ENCODE peak calls at places on chromosomes 16 and 17, in four cellular contexts. H is CD4-positive, alpha-beta memory T cell; J is Peyer's patch; F is breast epithelium. Q is an unnamed sample.

GRCh38 chr16:73124097-73124652 is 76.2 kb upstream of the ZFHX3 start:
- DNase-seq in J (no peak), F (no peak), H (no peak), Q (peak; percentile 20)

GRCh38 chr16:79628501-79628975 is 28.0 kb upstream of the MAF start:
- DNase-seq in H (peak; percentile 62), J (no peak), F (no peak), Q (no peak)

GRCh38 chr16:2981177-2981898 is 1.1 kb upstream of the PKMYT1 start:
- DNase-seq in F (no peak), J (no peak), H (no peak), Q (no peak)

GRCh38 chr16:82895843-82896242 is 269.1 kb downstream of the CDH13 start:
- DNase-seq in F (no peak), H (no peak), J (no peak), Q (no peak)

GRCh38 chr17:17128476-17129075 is 77.6 kb downstream of the PLD6 start:
- DNase-seq in H (no peak), F (no peak), J (no peak), Q (no peak)

GRCh38 chr16:83963277-83964119 is 4.5 kb upstream of the NECAB2 start:
- DNase-seq in J (no peak), H (no peak), F (no peak), Q (no peak)

GRCh38 chr16:11232852-11233726 is 22.9 kb downstream of the SOCS1 start:
- DNase-seq in H (peak; percentile 87), F (peak; percentile 48), J (peak; percentile 91), Q (no peak)

GRCh38 chr16:30660424-30661251 is 2.4 kb downstream of the FBRS start:
- DNase-seq in H (peak; percentile 95), J (peak; percentile 61), F (no peak), Q (peak; percentile 50)

GRCh38 chr17:63540581-63540980 is 9.7 kb upstream of the DCAF7 start:
- DNase-seq in J (no peak), H (no peak), F (no peak), Q (no peak)

GRCh38 chr16:49734330-49734729 is 121.6 kb downstream of the ZNF423 start:
- DNase-seq in J (no peak), H (no peak), F (no peak), Q (no peak)

GRCh38 chr17:22717211-22717610 is 1024.9 kb downstream of the KCNJ18 start:
- DNase-seq in J (no peak), F (no peak), H (no peak), Q (no peak)

GRCh38 chr16:66913081-66913480 is 5.6 kb downstream of the CDH16 start:
- DNase-seq in J (no peak), H (no peak), F (no peak), Q (no peak)

GRCh38 chr16:27984121-27984520 is 79.4 kb downstream of the GSG1L start:
- DNase-seq in F (no peak), H (no peak), J (no peak), Q (no peak)

GRCh38 chr17:57466042-57466471 is 209.7 kb downstream of the MSI2 start:
- DNase-seq in J (no peak), F (no peak), H (no peak), Q (no peak)

GRCh38 chr17:16915752-16916556 is 56.0 kb downstream of the TNFRSF13B start:
- DNase-seq in J (peak; percentile 72), H (no peak), F (no peak), Q (peak; percentile 79)

GRCh38 chr16:53456625-53457024 is 22.4 kb downstream of the RBL2 start:
- DNase-seq in H (peak; percentile 80), J (peak; percentile 25), F (no peak), Q (no peak)

GRCh38 chr16:48628359-48628985 is 18.5 kb upstream of the N4BP1 start:
- DNase-seq in J (no peak), F (no peak), H (no peak), Q (no peak)

GRCh38 chr16:56748826-56749225 is 18.9 kb downstream of the NUP93 start:
- DNase-seq in F (no peak), J (no peak), H (no peak), Q (no peak)

GRCh38 chr16:49547448-49547847 is 173.8 kb downstream of the C16orf78 start:
- DNase-seq in F (no peak), J (no peak), H (no peak), Q (no peak)

GRCh38 chr16:57485091-57485915 is 990 bp downstream of the DOK4 start:
- DNase-seq in J (no peak), H (no peak), F (no peak), Q (peak; percentile 63)

GRCh38 chr17:28247671-28248556 is 71.1 kb upstream of the TMEM97 start:
- DNase-seq in H (no peak), F (no peak), J (no peak), Q (no peak)

GRCh38 chr17:20206591-20206990 is 197.4 kb downstream of the SPECC1 start:
- DNase-seq in H (no peak), J (no peak), F (no peak), Q (peak; percentile 83)
- H3K27ac ChIP-seq in H (no peak overlapping the region), J (no peak overlapping the region), F (no peak overlapping the region), Q (no peak overlapping the region)

DNA sequence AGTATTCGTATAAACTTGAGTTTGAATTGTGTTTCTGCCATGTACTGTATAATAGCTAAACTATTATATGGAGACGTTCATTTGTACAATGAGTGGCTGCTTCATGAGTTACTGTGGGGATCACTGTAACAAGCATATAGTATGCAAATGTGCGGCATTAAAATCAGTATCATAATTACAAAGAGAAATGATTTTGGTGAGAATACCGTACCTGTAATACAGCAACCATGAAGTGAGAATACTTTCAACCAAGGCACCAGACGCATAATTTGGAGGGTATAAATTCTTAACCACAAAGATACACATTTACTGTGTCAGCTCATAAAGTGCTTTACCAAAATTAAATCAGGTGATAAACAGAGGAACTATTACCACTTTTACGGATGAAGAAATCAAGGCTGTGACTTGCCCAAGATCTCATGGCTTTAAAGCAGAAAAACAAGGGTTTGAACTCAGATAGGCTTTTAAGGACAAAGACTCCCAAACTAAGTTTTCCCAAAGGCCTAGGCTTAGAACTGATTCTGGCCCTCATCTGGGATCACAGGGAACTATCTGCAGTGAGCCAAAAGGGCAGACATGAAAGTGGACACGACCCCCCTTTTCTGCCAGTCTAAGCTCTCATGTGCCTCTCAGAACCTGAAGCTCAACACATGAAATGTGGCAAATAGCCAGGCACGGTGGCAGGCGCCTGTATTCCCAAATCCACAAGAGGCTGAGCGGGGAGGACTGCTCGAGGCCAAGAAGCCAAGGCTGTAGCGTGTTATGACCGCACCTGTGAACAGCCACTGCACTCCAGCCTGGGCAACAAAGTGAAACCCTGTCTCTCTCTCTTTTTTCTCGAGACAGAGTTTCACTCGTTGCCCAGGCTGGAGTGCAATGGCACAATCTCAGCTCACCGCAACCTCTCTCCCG is 6.4 kb downstream of the RPS15A start:
- DNase-seq in F (no peak), J (no peak), H (no peak), Q (no peak)
- H3K27ac ChIP-seq in F (no peak overlapping the region), J (no peak overlapping the region), H (no peak overlapping the region), Q (no peak overlapping the region)

DNA sequence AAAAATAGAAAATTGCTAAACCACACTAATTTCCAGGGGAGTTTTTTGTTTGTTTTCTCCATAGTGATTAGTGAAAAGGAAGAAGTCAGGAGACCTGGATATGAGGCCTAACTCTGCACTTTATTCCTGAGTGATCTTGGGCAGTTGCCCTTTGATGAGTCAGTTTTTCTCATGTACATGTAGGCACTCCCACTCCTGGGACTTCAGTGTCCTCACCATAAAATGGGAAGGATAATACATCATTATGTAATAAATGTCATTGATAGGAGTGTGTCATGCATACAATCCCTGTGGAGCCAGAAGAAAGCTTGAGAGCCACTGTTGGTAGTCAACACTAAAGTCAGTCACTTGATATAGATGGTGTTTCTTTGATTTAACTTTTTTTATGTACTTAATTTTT is 32.5 kb downstream of the WIPF2 start:
- DNase-seq in H (no peak), F (no peak), J (no peak), Q (peak; percentile 96)
- H3K27ac ChIP-seq in H (no peak overlapping the region), F (peak overlapping the region; percentile 13), J (peak overlapping the region; percentile 37), Q (peak overlapping the region; percentile 81)

DNA sequence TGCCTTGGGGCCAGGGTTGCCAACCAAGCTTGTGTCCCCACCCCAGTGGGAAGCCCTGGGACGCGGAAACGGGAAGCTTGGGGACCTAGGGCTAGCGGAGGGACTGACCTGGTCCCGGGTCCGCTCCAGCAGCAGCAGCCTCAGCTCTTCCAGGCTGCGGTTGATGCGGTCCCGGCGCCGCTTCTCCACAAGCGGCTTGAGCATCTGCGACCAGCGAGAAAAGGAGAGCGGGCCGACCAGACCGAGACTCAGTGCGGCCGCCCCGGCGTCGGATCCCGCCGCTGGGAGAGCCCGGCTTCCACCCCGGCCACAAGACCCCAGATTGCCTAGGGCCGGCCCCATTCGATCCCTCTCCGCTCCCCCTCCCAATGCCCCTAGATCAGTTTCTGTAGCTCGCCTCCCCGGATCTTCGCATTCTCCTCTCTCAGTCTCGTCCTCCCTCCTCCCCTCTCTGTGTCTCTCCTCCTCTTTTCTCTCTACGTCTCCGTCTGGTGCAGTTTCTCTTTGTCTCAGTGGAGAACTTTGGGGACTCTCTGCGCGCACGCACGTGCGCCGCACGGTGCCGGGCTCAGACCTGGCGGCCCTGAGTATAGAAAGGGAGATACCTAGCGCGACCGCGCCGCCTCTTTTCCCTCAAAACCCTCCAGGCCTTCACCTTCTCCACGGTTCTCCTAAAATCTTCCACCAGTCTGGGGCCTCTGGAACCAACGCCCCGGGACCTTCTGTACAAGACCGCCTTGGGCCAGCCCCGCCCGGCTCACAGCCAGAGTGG is 797 bp downstream of the HES7 start:
- DNase-seq in H (peak; percentile 55), F (no peak), J (no peak), Q (peak; percentile 70)
- H3K27ac ChIP-seq in H (no peak overlapping the region), F (no peak overlapping the region), J (no peak overlapping the region), Q (no peak overlapping the region)

GRCh38 chr17:40518401-40519088 is 17.1 kb upstream of the TNS4 start:
- DNase-seq in J (no peak), H (no peak), F (no peak), Q (peak; percentile 52)

GRCh38 chr17:40516581-40517285 is 15.3 kb upstream of the TNS4 start:
- DNase-seq in F (no peak), H (peak; percentile 87), J (peak; percentile 73), Q (peak; percentile 67)

GRCh38 chr17:40515491-40516041 is 14.1 kb upstream of the TNS4 start:
- DNase-seq in H (peak; percentile 76), F (no peak), J (peak; percentile 20), Q (no peak)

GRCh38 chr17:40517981-40518380 is 16.6 kb upstream of the TNS4 start:
- DNase-seq in H (no peak), F (no peak), J (no peak), Q (no peak)

DNA sequence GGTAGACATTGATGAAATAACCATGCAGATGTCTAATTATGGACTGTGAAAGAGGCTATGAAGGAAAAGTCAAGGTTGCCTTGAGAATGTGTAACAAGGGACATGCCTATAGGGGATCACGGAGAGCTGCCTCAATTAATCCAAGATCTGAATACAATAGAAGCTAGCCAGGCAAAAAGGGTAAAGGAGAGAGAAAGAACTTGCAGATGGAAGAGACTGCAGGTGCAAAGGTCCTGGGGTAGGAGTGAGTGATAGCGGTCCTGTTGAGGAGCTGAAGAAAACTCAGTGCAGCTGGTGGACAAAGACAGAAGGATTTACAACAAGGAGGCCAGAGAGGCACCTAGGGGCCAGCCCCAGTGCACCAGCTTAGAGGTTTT is 15.9 kb upstream of the TNS4 start:
- DNase-seq in F (no peak), J (no peak), H (no peak), Q (no peak)
- H3K27ac ChIP-seq in F (no peak overlapping the region), J (no peak overlapping the region), H (peak overlapping the region; percentile 32), Q (peak overlapping the region; percentile 27)

GRCh38 chr17:4946312-4946976 is 1.9 kb downstream of the PFN1 start:
- DNase-seq in F (no peak), H (no peak), J (no peak), Q (peak; percentile 12)
- H3K27ac ChIP-seq in F (peak overlapping the region; percentile 97), H (peak overlapping the region; percentile 94), J (peak overlapping the region; percentile 96), Q (peak overlapping the region; percentile 91)

DNA sequence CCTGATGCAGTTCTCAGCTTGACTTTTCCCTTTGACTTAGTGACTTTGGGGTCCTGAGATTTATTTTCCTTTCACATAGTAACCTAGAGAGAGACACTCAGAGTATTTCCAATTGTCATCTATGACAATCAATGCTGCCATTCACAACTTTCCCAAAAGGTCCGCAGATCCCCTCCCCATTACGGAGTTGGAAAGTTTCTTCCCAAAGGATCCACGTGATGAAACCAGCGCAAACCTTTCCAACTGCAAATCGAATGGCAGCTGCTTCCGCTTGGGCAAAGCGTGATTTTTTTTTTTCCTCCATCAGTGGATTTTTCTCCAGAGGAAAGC is 539 bp upstream of the FCSK start:
- DNase-seq in H (no peak), F (no peak), J (no peak), Q (no peak)
- H3K27ac ChIP-seq in H (peak overlapping the region; percentile 91), F (peak overlapping the region; percentile 97), J (peak overlapping the region; percentile 91), Q (no peak overlapping the region)

Q was measured in GM23248.